ENCODE peak calls at places on chromosomes 6 and 20, in six cellular contexts. One of them, this sample, is unnamed.

GRCh38 chr6:2688416-2689064 is 62.2 kb downstream of the MYLK4 start:
- DNase-seq in stimulated activated naive B cell treated with anti-CD40 and anti-IgM and Interleukin-4, amounts not matched to agents 10 μg/mL and 1 μg/mL and 100 μg/mL, for 72 hours: no peak
- DNase-seq in C1 segment of cervical spinal cord: no peak
- DNase-seq in memory B cell: no peak
- DNase-seq in naive thymus-derived CD8-positive, alpha-beta T cell: no peak
- DNase-seq in T-helper 9 cell: no peak
- DNase-seq in this sample: peak

GRCh38 chr6:133415262-133415661 is 174.1 kb downstream of the EYA4 start:
- DNase-seq in stimulated activated naive B cell treated with anti-CD40 and anti-IgM and Interleukin-4, amounts not matched to agents 10 μg/mL and 1 μg/mL and 100 μg/mL, for 72 hours: no peak
- DNase-seq in C1 segment of cervical spinal cord: no peak
- DNase-seq in memory B cell: no peak
- DNase-seq in naive thymus-derived CD8-positive, alpha-beta T cell: no peak
- DNase-seq in T-helper 9 cell: no peak
- DNase-seq in this sample: no peak

GRCh38 chr20:53547664-53548239 is 45.9 kb downstream of the ZNF217 start:
- DNase-seq in stimulated activated naive B cell treated with anti-CD40 and anti-IgM and Interleukin-4, amounts not matched to agents 10 μg/mL and 1 μg/mL and 100 μg/mL, for 72 hours: no peak
- DNase-seq in C1 segment of cervical spinal cord: no peak
- DNase-seq in memory B cell: no peak
- DNase-seq in naive thymus-derived CD8-positive, alpha-beta T cell: peak
- DNase-seq in T-helper 9 cell: no peak
- DNase-seq in this sample: peak

GRCh38 chr6:161257778-161258457 is 15.9 kb downstream of the AGPAT4 start:
- DNase-seq in stimulated activated naive B cell treated with anti-CD40 and anti-IgM and Interleukin-4, amounts not matched to agents 10 μg/mL and 1 μg/mL and 100 μg/mL, for 72 hours: no peak
- DNase-seq in C1 segment of cervical spinal cord: no peak
- DNase-seq in memory B cell: no peak
- DNase-seq in naive thymus-derived CD8-positive, alpha-beta T cell: no peak
- DNase-seq in T-helper 9 cell: no peak
- DNase-seq in this sample: peak

GRCh38 chr6:150766201-150766997 is 99.1 kb upstream of the MTHFD1L start:
- DNase-seq in stimulated activated naive B cell treated with anti-CD40 and anti-IgM and Interleukin-4, amounts not matched to agents 10 μg/mL and 1 μg/mL and 100 μg/mL, for 72 hours: no peak
- DNase-seq in C1 segment of cervical spinal cord: no peak
- DNase-seq in memory B cell: no peak
- DNase-seq in naive thymus-derived CD8-positive, alpha-beta T cell: no peak
- DNase-seq in T-helper 9 cell: no peak
- DNase-seq in this sample: no peak

GRCh38 chr6:167046861-167047495 is 47.8 kb downstream of the CEP43 start:
- DNase-seq in stimulated activated naive B cell treated with anti-CD40 and anti-IgM and Interleukin-4, amounts not matched to agents 10 μg/mL and 1 μg/mL and 100 μg/mL, for 72 hours: no peak
- DNase-seq in C1 segment of cervical spinal cord: no peak
- DNase-seq in memory B cell: no peak
- DNase-seq in naive thymus-derived CD8-positive, alpha-beta T cell: no peak
- DNase-seq in T-helper 9 cell: no peak
- DNase-seq in this sample: no peak

GRCh38 chr20:4008877-4009276 is 6.5 kb downstream of the RNF24 start:
- DNase-seq in stimulated activated naive B cell treated with anti-CD40 and anti-IgM and Interleukin-4, amounts not matched to agents 10 μg/mL and 1 μg/mL and 100 μg/mL, for 72 hours: no peak
- DNase-seq in C1 segment of cervical spinal cord: no peak
- DNase-seq in memory B cell: no peak
- DNase-seq in naive thymus-derived CD8-positive, alpha-beta T cell: no peak
- DNase-seq in T-helper 9 cell: no peak
- DNase-seq in this sample: no peak

GRCh38 chr6:130697661-130698535 is 129.3 kb upstream of the SMLR1 start:
- DNase-seq in stimulated activated naive B cell treated with anti-CD40 and anti-IgM and Interleukin-4, amounts not matched to agents 10 μg/mL and 1 μg/mL and 100 μg/mL, for 72 hours: peak
- DNase-seq in C1 segment of cervical spinal cord: no peak
- DNase-seq in memory B cell: peak
- DNase-seq in naive thymus-derived CD8-positive, alpha-beta T cell: no peak
- DNase-seq in T-helper 9 cell: peak
- DNase-seq in this sample: no peak

GRCh38 chr20:22925613-22925983 is 109.5 kb upstream of the SSTR4 start:
- DNase-seq in stimulated activated naive B cell treated with anti-CD40 and anti-IgM and Interleukin-4, amounts not matched to agents 10 μg/mL and 1 μg/mL and 100 μg/mL, for 72 hours: no peak
- DNase-seq in C1 segment of cervical spinal cord: no peak
- DNase-seq in memory B cell: no peak
- DNase-seq in naive thymus-derived CD8-positive, alpha-beta T cell: no peak
- DNase-seq in T-helper 9 cell: no peak
- DNase-seq in this sample: no peak

GRCh38 chr20:25452333-25452732 is 44.9 kb downstream of the GINS1 start:
- DNase-seq in stimulated activated naive B cell treated with anti-CD40 and anti-IgM and Interleukin-4, amounts not matched to agents 10 μg/mL and 1 μg/mL and 100 μg/mL, for 72 hours: no peak
- DNase-seq in C1 segment of cervical spinal cord: no peak
- DNase-seq in memory B cell: no peak
- DNase-seq in naive thymus-derived CD8-positive, alpha-beta T cell: no peak
- DNase-seq in T-helper 9 cell: no peak
- DNase-seq in this sample: no peak

GRCh38 chr20:63697868-63698545 is 1.6 kb downstream of the TNFRSF6B start:
- DNase-seq in stimulated activated naive B cell treated with anti-CD40 and anti-IgM and Interleukin-4, amounts not matched to agents 10 μg/mL and 1 μg/mL and 100 μg/mL, for 72 hours: no peak
- DNase-seq in C1 segment of cervical spinal cord: no peak
- DNase-seq in memory B cell: no peak
- DNase-seq in naive thymus-derived CD8-positive, alpha-beta T cell: no peak
- DNase-seq in T-helper 9 cell: no peak
- DNase-seq in this sample: no peak

GRCh38 chr20:23130622-23130916 is 44.4 kb upstream of the CD93 start:
- DNase-seq in stimulated activated naive B cell treated with anti-CD40 and anti-IgM and Interleukin-4, amounts not matched to agents 10 μg/mL and 1 μg/mL and 100 μg/mL, for 72 hours: no peak
- DNase-seq in C1 segment of cervical spinal cord: no peak
- DNase-seq in memory B cell: no peak
- DNase-seq in naive thymus-derived CD8-positive, alpha-beta T cell: no peak
- DNase-seq in T-helper 9 cell: no peak
- DNase-seq in this sample: no peak